ENCODE peak calls at places on chromosome 5, in ten cellular contexts. One of them, this sample, is unnamed.

GRCh38 chr5:159133041-159133741 is 33.5 kb upstream of the EBF1 start:
- DNase-seq in uterus: peak
- DNase-seq in IMR-90: peak
- DNase-seq in body of pancreas: no peak
- DNase-seq in stomach: no peak
- DNase-seq in A549: peak
- DNase-seq in sigmoid colon: no peak
- DNase-seq in transverse colon: no peak
- DNase-seq in vagina: no peak
- DNase-seq in H54: no peak
- DNase-seq in this sample: no peak

GRCh38 chr5:163658702-163659567 is 153.5 kb downstream of the MAT2B start:
- DNase-seq in IMR-90: peak
- DNase-seq in sigmoid colon: no peak
- DNase-seq in A549: no peak
- DNase-seq in stomach: no peak
- DNase-seq in body of pancreas: no peak
- DNase-seq in transverse colon: no peak
- DNase-seq in uterus: no peak
- DNase-seq in vagina: no peak
- DNase-seq in H54: no peak
- DNase-seq in this sample: no peak

GRCh38 chr5:108983456-108984092 is 235.9 kb downstream of the FER start:
- DNase-seq in transverse colon: no peak
- DNase-seq in stomach: no peak
- DNase-seq in vagina: no peak
- DNase-seq in H54: no peak
- DNase-seq in uterus: no peak
- DNase-seq in body of pancreas: no peak
- DNase-seq in A549: no peak
- DNase-seq in IMR-90: peak
- DNase-seq in sigmoid colon: no peak
- DNase-seq in this sample: no peak

GRCh38 chr5:1004598-1005361 is 3.8 kb upstream of the NKD2 start:
- DNase-seq in stomach: peak
- DNase-seq in body of pancreas: peak
- DNase-seq in uterus: peak
- DNase-seq in A549: peak
- DNase-seq in IMR-90: peak
- DNase-seq in transverse colon: peak
- DNase-seq in H54: no peak
- DNase-seq in sigmoid colon: peak
- DNase-seq in vagina: no peak
- DNase-seq in this sample: peak

GRCh38 chr5:68405784-68406183 is 190.2 kb downstream of the PIK3R1 start:
- DNase-seq in vagina: no peak
- DNase-seq in stomach: no peak
- DNase-seq in uterus: no peak
- DNase-seq in A549: no peak
- DNase-seq in body of pancreas: no peak
- DNase-seq in H54: no peak
- DNase-seq in sigmoid colon: no peak
- DNase-seq in IMR-90: no peak
- DNase-seq in transverse colon: no peak
- DNase-seq in this sample: no peak

GRCh38 chr5:35373196-35373696 is 143.0 kb upstream of the PRLR start:
- DNase-seq in stomach: no peak
- DNase-seq in IMR-90: no peak
- DNase-seq in H54: no peak
- DNase-seq in vagina: no peak
- DNase-seq in uterus: no peak
- DNase-seq in transverse colon: peak
- DNase-seq in sigmoid colon: no peak
- DNase-seq in A549: no peak
- DNase-seq in body of pancreas: no peak
- DNase-seq in this sample: no peak

GRCh38 chr5:146005723-146006122 is 69.3 kb downstream of the SH3RF2 start:
- DNase-seq in stomach: no peak
- DNase-seq in vagina: no peak
- DNase-seq in IMR-90: no peak
- DNase-seq in H54: no peak
- DNase-seq in sigmoid colon: no peak
- DNase-seq in body of pancreas: no peak
- DNase-seq in uterus: no peak
- DNase-seq in transverse colon: no peak
- DNase-seq in A549: no peak
- DNase-seq in this sample: no peak

GRCh38 chr5:33892419-33893151 is 795 bp upstream of the ADAMTS12 start:
- DNase-seq in body of pancreas: peak
- DNase-seq in uterus: peak
- DNase-seq in vagina: no peak
- DNase-seq in transverse colon: peak
- DNase-seq in sigmoid colon: peak
- DNase-seq in IMR-90: peak
- DNase-seq in stomach: peak
- DNase-seq in H54: peak
- DNase-seq in A549: no peak
- DNase-seq in this sample: no peak

GRCh38 chr5:151665584-151665982 is 21.1 kb downstream of the SPARC start:
- DNase-seq in IMR-90: no peak
- DNase-seq in sigmoid colon: no peak
- DNase-seq in transverse colon: no peak
- DNase-seq in H54: no peak
- DNase-seq in vagina: no peak
- DNase-seq in A549: no peak
- DNase-seq in uterus: no peak
- DNase-seq in body of pancreas: no peak
- DNase-seq in stomach: no peak
- DNase-seq in this sample: no peak

GRCh38 chr5:139600336-139600949 is 39.3 kb downstream of the UBE2D2 start:
- DNase-seq in stomach: no peak
- DNase-seq in uterus: no peak
- DNase-seq in vagina: no peak
- DNase-seq in H54: no peak
- DNase-seq in sigmoid colon: no peak
- DNase-seq in IMR-90: peak
- DNase-seq in A549: peak
- DNase-seq in transverse colon: no peak
- DNase-seq in body of pancreas: no peak
- DNase-seq in this sample: no peak

GRCh38 chr5:181170996-181171395 is 23.6 kb downstream of the OR2V2 start:
- DNase-seq in transverse colon: no peak
- DNase-seq in A549: no peak
- DNase-seq in sigmoid colon: no peak
- DNase-seq in IMR-90: peak
- DNase-seq in stomach: no peak
- DNase-seq in body of pancreas: no peak
- DNase-seq in H54: no peak
- DNase-seq in vagina: no peak
- DNase-seq in uterus: no peak
- DNase-seq in this sample: no peak

GRCh38 chr5:41414598-41414997 is 95.8 kb downstream of the PLCXD3 start:
- DNase-seq in stomach: no peak
- DNase-seq in H54: peak
- DNase-seq in uterus: peak
- DNase-seq in IMR-90: peak
- DNase-seq in transverse colon: no peak
- DNase-seq in body of pancreas: peak
- DNase-seq in sigmoid colon: peak
- DNase-seq in vagina: no peak
- DNase-seq in A549: peak
- DNase-seq in this sample: no peak

GRCh38 chr5:31553863-31554262 is 21.8 kb downstream of the C5orf22 start:
- DNase-seq in body of pancreas: no peak
- DNase-seq in transverse colon: no peak
- DNase-seq in uterus: no peak
- DNase-seq in stomach: no peak
- DNase-seq in A549: no peak
- DNase-seq in vagina: no peak
- DNase-seq in IMR-90: peak
- DNase-seq in sigmoid colon: no peak
- DNase-seq in H54: no peak
- DNase-seq in this sample: no peak

GRCh38 chr5:149404746-149405549 is 25.9 kb upstream of the IL17B start:
- DNase-seq in stomach: no peak
- DNase-seq in H54: no peak
- DNase-seq in A549: peak
- DNase-seq in IMR-90: peak
- DNase-seq in body of pancreas: no peak
- DNase-seq in uterus: no peak
- DNase-seq in sigmoid colon: peak
- DNase-seq in transverse colon: no peak
- DNase-seq in vagina: no peak
- DNase-seq in this sample: no peak

GRCh38 chr5:75054110-75054930 is 2.0 kb upstream of the GCNT4 start:
- DNase-seq in body of pancreas: peak
- DNase-seq in uterus: peak
- DNase-seq in A549: no peak
- DNase-seq in sigmoid colon: peak
- DNase-seq in vagina: no peak
- DNase-seq in H54: no peak
- DNase-seq in IMR-90: peak
- DNase-seq in transverse colon: peak
- DNase-seq in stomach: peak
- DNase-seq in this sample: no peak

GRCh38 chr5:53133020-53133419 is 23.5 kb upstream of the MOCS2 start:
- DNase-seq in stomach: no peak
- DNase-seq in body of pancreas: no peak
- DNase-seq in A549: no peak
- DNase-seq in H54: no peak
- DNase-seq in sigmoid colon: no peak
- DNase-seq in transverse colon: no peak
- DNase-seq in IMR-90: no peak
- DNase-seq in uterus: no peak
- DNase-seq in vagina: no peak
- DNase-seq in this sample: no peak

GRCh38 chr5:112419596-112420110 is 576 bp upstream of the EPB41L4A start:
- DNase-seq in stomach: peak
- DNase-seq in A549: peak
- DNase-seq in vagina: no peak
- DNase-seq in body of pancreas: peak
- DNase-seq in transverse colon: peak
- DNase-seq in H54: no peak
- DNase-seq in sigmoid colon: peak
- DNase-seq in IMR-90: no peak
- DNase-seq in uterus: peak
- DNase-seq in this sample: peak

GRCh38 chr5:151200913-151201445 is 22.9 kb downstream of the CCDC69 start:
- DNase-seq in IMR-90: no peak
- DNase-seq in sigmoid colon: no peak
- DNase-seq in body of pancreas: no peak
- DNase-seq in uterus: no peak
- DNase-seq in H54: no peak
- DNase-seq in vagina: no peak
- DNase-seq in stomach: no peak
- DNase-seq in A549: no peak
- DNase-seq in transverse colon: no peak
- DNase-seq in this sample: no peak

GRCh38 chr5:78985407-78986223 is 505 bp upstream of the ARSB start:
- DNase-seq in IMR-90: peak
- DNase-seq in A549: peak
- DNase-seq in stomach: peak
- DNase-seq in sigmoid colon: peak
- DNase-seq in vagina: no peak
- DNase-seq in body of pancreas: peak
- DNase-seq in uterus: no peak
- DNase-seq in transverse colon: peak
- DNase-seq in H54: peak
- DNase-seq in this sample: peak

GRCh38 chr5:143177263-143177994 is 226.1 kb downstream of the NR3C1 start:
- DNase-seq in H54: peak
- DNase-seq in body of pancreas: no peak
- DNase-seq in stomach: peak
- DNase-seq in sigmoid colon: no peak
- DNase-seq in A549: peak
- DNase-seq in vagina: no peak
- DNase-seq in transverse colon: no peak
- DNase-seq in uterus: no peak
- DNase-seq in IMR-90: peak
- DNase-seq in this sample: no peak
- TF ChIP-seq POLR2A in H54: no peak
- TF ChIP-seq POLR2A in body of pancreas: no peak
- TF ChIP-seq POLR2A in stomach: no peak
- TF ChIP-seq POLR2A in sigmoid colon: no peak
- TF ChIP-seq POLR2A in A549: no peak
- TF ChIP-seq POLR2A in vagina: no peak
- TF ChIP-seq POLR2A in transverse colon: no peak
- TF ChIP-seq POLR2A in uterus: no peak
- TF ChIP-seq POLR2A in IMR-90: no peak
- TF ChIP-seq POLR2A in this sample: no peak

GRCh38 chr5:177546262-177546741 is 8.1 kb downstream of the FAM193B start:
- DNase-seq in vagina: no peak
- DNase-seq in body of pancreas: peak
- DNase-seq in A549: peak
- DNase-seq in uterus: peak
- DNase-seq in H54: peak
- DNase-seq in IMR-90: peak
- DNase-seq in stomach: no peak
- DNase-seq in sigmoid colon: peak
- DNase-seq in transverse colon: no peak
- DNase-seq in this sample: no peak
- TF ChIP-seq POLR2A in vagina: no peak
- TF ChIP-seq POLR2A in body of pancreas: no peak
- TF ChIP-seq POLR2A in A549: no peak
- TF ChIP-seq POLR2A in uterus: no peak
- TF ChIP-seq POLR2A in H54: no peak
- TF ChIP-seq POLR2A in IMR-90: peak
- TF ChIP-seq POLR2A in stomach: no peak
- TF ChIP-seq POLR2A in sigmoid colon: no peak
- TF ChIP-seq POLR2A in transverse colon: no peak
- TF ChIP-seq POLR2A in this sample: no peak

GRCh38 chr5:138331449-138332368 is at the start of gene CDC25C:
- DNase-seq in vagina: no peak
- DNase-seq in IMR-90: peak
- DNase-seq in A549: peak
- DNase-seq in H54: peak
- DNase-seq in sigmoid colon: peak
- DNase-seq in stomach: peak
- DNase-seq in uterus: peak
- DNase-seq in transverse colon: peak
- DNase-seq in body of pancreas: peak
- DNase-seq in this sample: peak
- TF ChIP-seq POLR2A in vagina: no peak
- TF ChIP-seq POLR2A in IMR-90: peak
- TF ChIP-seq POLR2A in A549: no peak
- TF ChIP-seq POLR2A in H54: peak
- TF ChIP-seq POLR2A in sigmoid colon: no peak
- TF ChIP-seq POLR2A in stomach: no peak
- TF ChIP-seq POLR2A in uterus: no peak
- TF ChIP-seq POLR2A in transverse colon: peak
- TF ChIP-seq POLR2A in body of pancreas: no peak
- TF ChIP-seq POLR2A in this sample: no peak

DNA sequence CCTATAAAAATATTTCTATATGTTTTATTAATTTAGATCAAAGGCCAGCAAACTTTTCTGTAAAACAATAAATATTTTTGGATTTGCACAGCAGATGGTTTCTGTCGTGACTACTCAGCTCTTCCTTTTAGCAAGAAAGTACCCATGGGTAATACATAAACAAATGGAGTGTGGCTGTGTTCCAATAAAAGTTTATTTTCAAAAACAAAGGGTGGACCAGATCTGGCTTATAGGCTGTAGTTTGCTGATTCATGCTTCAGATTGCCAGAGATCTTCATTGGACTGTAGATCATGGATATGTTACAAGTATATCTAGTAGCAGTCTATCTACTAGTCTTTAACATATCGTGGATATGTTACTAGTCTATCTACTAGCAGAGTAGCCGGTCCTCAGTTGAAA is 590.5 kb downstream of the CSNK1G3 start:
- DNase-seq in vagina: no peak
- DNase-seq in A549: no peak
- DNase-seq in transverse colon: no peak
- DNase-seq in H54: no peak
- DNase-seq in sigmoid colon: no peak
- DNase-seq in IMR-90: peak
- DNase-seq in body of pancreas: no peak
- DNase-seq in stomach: no peak
- DNase-seq in uterus: no peak
- DNase-seq in this sample: no peak
- TF ChIP-seq POLR2A in vagina: no peak
- TF ChIP-seq POLR2A in A549: no peak
- TF ChIP-seq POLR2A in transverse colon: no peak
- TF ChIP-seq POLR2A in H54: no peak
- TF ChIP-seq POLR2A in sigmoid colon: no peak
- TF ChIP-seq POLR2A in IMR-90: no peak
- TF ChIP-seq POLR2A in body of pancreas: no peak
- TF ChIP-seq POLR2A in stomach: no peak
- TF ChIP-seq POLR2A in uterus: no peak
- TF ChIP-seq POLR2A in this sample: no peak

This sample was measured in Peyer's patch.